ENCODE peak calls at places on chromosomes 5 and 9, in ten cellular contexts. One of them, this sample, is unnamed.

GRCh38 chr9:101114317-101114716 is 85.8 kb downstream of the PLPPR1 start:
- DNase-seq in anterior cingulate cortex: no peak
- DNase-seq in NCI-H774: no peak
- DNase-seq in HL-60: no peak
- DNase-seq in stimulated activated CD4-positive, alpha-beta T cell treated with anti-CD3 and anti-CD28 coated beads, Interleukin-12 subunit alpha, Interleukin-12 subunit beta, amount 100 ng/mL, for 48 hours: no peak
- DNase-seq in SW 1271: no peak
- DNase-seq in AG09309: no peak
- DNase-seq in T follicular helper cell: no peak
- DNase-seq in Caco-2: no peak
- DNase-seq in T1000: no peak
- DNase-seq in this sample: no peak

GRCh38 chr5:168088415-168089165 is 202.9 kb upstream of the WWC1 start:
- DNase-seq in anterior cingulate cortex: no peak
- DNase-seq in T follicular helper cell: no peak
- DNase-seq in stimulated activated CD4-positive, alpha-beta T cell treated with anti-CD3 and anti-CD28 coated beads, Interleukin-12 subunit alpha, Interleukin-12 subunit beta, amount 100 ng/mL, for 48 hours: no peak
- DNase-seq in AG09309: peak; percentile 71
- DNase-seq in Caco-2: no peak
- DNase-seq in SW 1271: no peak
- DNase-seq in HL-60: no peak
- DNase-seq in NCI-H774: no peak
- DNase-seq in T1000: no peak
- DNase-seq in this sample: no peak

GRCh38 chr9:18821794-18822193 is 211.2 kb downstream of the SAXO1 start:
- DNase-seq in T1000: no peak
- DNase-seq in T follicular helper cell: no peak
- DNase-seq in SW 1271: no peak
- DNase-seq in NCI-H774: no peak
- DNase-seq in HL-60: no peak
- DNase-seq in AG09309: no peak
- DNase-seq in Caco-2: no peak
- DNase-seq in anterior cingulate cortex: no peak
- DNase-seq in stimulated activated CD4-positive, alpha-beta T cell treated with anti-CD3 and anti-CD28 coated beads, Interleukin-12 subunit alpha, Interleukin-12 subunit beta, amount 100 ng/mL, for 48 hours: no peak
- DNase-seq in this sample: no peak

GRCh38 chr5:69315972-69316371 is 16.6 kb downstream of the CCDC125 start:
- DNase-seq in Caco-2: no peak
- DNase-seq in stimulated activated CD4-positive, alpha-beta T cell treated with anti-CD3 and anti-CD28 coated beads, Interleukin-12 subunit alpha, Interleukin-12 subunit beta, amount 100 ng/mL, for 48 hours: no peak
- DNase-seq in anterior cingulate cortex: no peak
- DNase-seq in AG09309: no peak
- DNase-seq in SW 1271: no peak
- DNase-seq in HL-60: no peak
- DNase-seq in T1000: no peak
- DNase-seq in T follicular helper cell: no peak
- DNase-seq in NCI-H774: no peak
- DNase-seq in this sample: no peak

GRCh38 chr9:132162764-132163456 is 1.1 kb downstream of the NTNG2 start:
- DNase-seq in Caco-2: no peak
- DNase-seq in HL-60: no peak
- DNase-seq in T1000: no peak
- DNase-seq in SW 1271: no peak
- DNase-seq in NCI-H774: no peak
- DNase-seq in AG09309: no peak
- DNase-seq in T follicular helper cell: no peak
- DNase-seq in stimulated activated CD4-positive, alpha-beta T cell treated with anti-CD3 and anti-CD28 coated beads, Interleukin-12 subunit alpha, Interleukin-12 subunit beta, amount 100 ng/mL, for 48 hours: no peak
- DNase-seq in anterior cingulate cortex: no peak
- DNase-seq in this sample: no peak

GRCh38 chr5:41794478-41794877 is 75.7 kb downstream of the OXCT1 start:
- DNase-seq in SW 1271: peak; percentile 61
- DNase-seq in NCI-H774: no peak
- DNase-seq in T follicular helper cell: no peak
- DNase-seq in HL-60: no peak
- DNase-seq in stimulated activated CD4-positive, alpha-beta T cell treated with anti-CD3 and anti-CD28 coated beads, Interleukin-12 subunit alpha, Interleukin-12 subunit beta, amount 100 ng/mL, for 48 hours: no peak
- DNase-seq in anterior cingulate cortex: no peak
- DNase-seq in AG09309: peak; percentile 68
- DNase-seq in Caco-2: no peak
- DNase-seq in T1000: peak; percentile 41
- DNase-seq in this sample: no peak

GRCh38 chr9:105911104-105911911 is 217.0 kb downstream of the TMEM38B start:
- DNase-seq in stimulated activated CD4-positive, alpha-beta T cell treated with anti-CD3 and anti-CD28 coated beads, Interleukin-12 subunit alpha, Interleukin-12 subunit beta, amount 100 ng/mL, for 48 hours: no peak
- DNase-seq in HL-60: no peak
- DNase-seq in T1000: no peak
- DNase-seq in anterior cingulate cortex: no peak
- DNase-seq in NCI-H774: no peak
- DNase-seq in SW 1271: peak; percentile 30
- DNase-seq in Caco-2: peak; percentile 61
- DNase-seq in AG09309: no peak
- DNase-seq in T follicular helper cell: no peak
- DNase-seq in this sample: no peak

GRCh38 chr5:143913008-143913752 is 101.2 kb downstream of the HMHB1 start:
- DNase-seq in AG09309: peak; percentile 49
- DNase-seq in anterior cingulate cortex: no peak
- DNase-seq in T1000: peak; percentile 5
- DNase-seq in Caco-2: no peak
- DNase-seq in T follicular helper cell: no peak
- DNase-seq in SW 1271: peak; percentile 47
- DNase-seq in stimulated activated CD4-positive, alpha-beta T cell treated with anti-CD3 and anti-CD28 coated beads, Interleukin-12 subunit alpha, Interleukin-12 subunit beta, amount 100 ng/mL, for 48 hours: no peak
- DNase-seq in HL-60: no peak
- DNase-seq in NCI-H774: no peak
- DNase-seq in this sample: no peak

GRCh38 chr5:132134384-132134783 is 60.8 kb downstream of the CSF2 start:
- DNase-seq in anterior cingulate cortex: no peak
- DNase-seq in AG09309: no peak
- DNase-seq in SW 1271: peak; percentile 37
- DNase-seq in stimulated activated CD4-positive, alpha-beta T cell treated with anti-CD3 and anti-CD28 coated beads, Interleukin-12 subunit alpha, Interleukin-12 subunit beta, amount 100 ng/mL, for 48 hours: no peak
- DNase-seq in T1000: no peak
- DNase-seq in HL-60: no peak
- DNase-seq in T follicular helper cell: no peak
- DNase-seq in NCI-H774: no peak
- DNase-seq in Caco-2: no peak
- DNase-seq in this sample: no peak

GRCh38 chr5:159713254-159713653 is 203.0 kb upstream of the ADRA1B start:
- DNase-seq in Caco-2: no peak
- DNase-seq in NCI-H774: no peak
- DNase-seq in SW 1271: no peak
- DNase-seq in stimulated activated CD4-positive, alpha-beta T cell treated with anti-CD3 and anti-CD28 coated beads, Interleukin-12 subunit alpha, Interleukin-12 subunit beta, amount 100 ng/mL, for 48 hours: no peak
- DNase-seq in T follicular helper cell: no peak
- DNase-seq in HL-60: no peak
- DNase-seq in AG09309: no peak
- DNase-seq in anterior cingulate cortex: no peak
- DNase-seq in T1000: no peak
- DNase-seq in this sample: no peak

GRCh38 chr5:75660678-75661465 is 49.6 kb downstream of the ANKDD1B start:
- DNase-seq in T1000: no peak
- DNase-seq in AG09309: no peak
- DNase-seq in anterior cingulate cortex: no peak
- DNase-seq in HL-60: no peak
- DNase-seq in SW 1271: no peak
- DNase-seq in T follicular helper cell: no peak
- DNase-seq in stimulated activated CD4-positive, alpha-beta T cell treated with anti-CD3 and anti-CD28 coated beads, Interleukin-12 subunit alpha, Interleukin-12 subunit beta, amount 100 ng/mL, for 48 hours: no peak
- DNase-seq in NCI-H774: no peak
- DNase-seq in Caco-2: no peak
- DNase-seq in this sample: no peak

GRCh38 chr5:76402880-76403712 is at the start of gene IQGAP2:
- DNase-seq in stimulated activated CD4-positive, alpha-beta T cell treated with anti-CD3 and anti-CD28 coated beads, Interleukin-12 subunit alpha, Interleukin-12 subunit beta, amount 100 ng/mL, for 48 hours: peak; percentile 60
- DNase-seq in T1000: peak; percentile 40
- DNase-seq in AG09309: no peak
- DNase-seq in HL-60: peak; percentile 90
- DNase-seq in anterior cingulate cortex: peak; percentile 30
- DNase-seq in SW 1271: peak; percentile 59
- DNase-seq in NCI-H774: no peak
- DNase-seq in Caco-2: peak; percentile 77
- DNase-seq in T follicular helper cell: peak; percentile 73
- DNase-seq in this sample: peak; percentile 87

GRCh38 chr5:159449925-159450324 is 119.6 kb upstream of the IL12B start:
- DNase-seq in Caco-2: no peak
- DNase-seq in T1000: peak; percentile 39
- DNase-seq in AG09309: no peak
- DNase-seq in NCI-H774: no peak
- DNase-seq in T follicular helper cell: no peak
- DNase-seq in SW 1271: peak; percentile 12
- DNase-seq in stimulated activated CD4-positive, alpha-beta T cell treated with anti-CD3 and anti-CD28 coated beads, Interleukin-12 subunit alpha, Interleukin-12 subunit beta, amount 100 ng/mL, for 48 hours: no peak
- DNase-seq in HL-60: no peak
- DNase-seq in anterior cingulate cortex: no peak
- DNase-seq in this sample: no peak

GRCh38 chr9:37430841-37431597 is 8.5 kb downstream of the GRHPR start:
- DNase-seq in stimulated activated CD4-positive, alpha-beta T cell treated with anti-CD3 and anti-CD28 coated beads, Interleukin-12 subunit alpha, Interleukin-12 subunit beta, amount 100 ng/mL, for 48 hours: no peak
- DNase-seq in AG09309: no peak
- DNase-seq in HL-60: no peak
- DNase-seq in NCI-H774: no peak
- DNase-seq in anterior cingulate cortex: peak; percentile 29
- DNase-seq in SW 1271: no peak
- DNase-seq in T follicular helper cell: no peak
- DNase-seq in Caco-2: peak; percentile 56
- DNase-seq in T1000: no peak
- DNase-seq in this sample: no peak

GRCh38 chr5:19837536-19838179 is 150.3 kb downstream of the CDH18 start:
- DNase-seq in NCI-H774: no peak
- DNase-seq in HL-60: no peak
- DNase-seq in T follicular helper cell: no peak
- DNase-seq in stimulated activated CD4-positive, alpha-beta T cell treated with anti-CD3 and anti-CD28 coated beads, Interleukin-12 subunit alpha, Interleukin-12 subunit beta, amount 100 ng/mL, for 48 hours: no peak
- DNase-seq in AG09309: no peak
- DNase-seq in SW 1271: no peak
- DNase-seq in anterior cingulate cortex: no peak
- DNase-seq in T1000: no peak
- DNase-seq in Caco-2: no peak
- DNase-seq in this sample: no peak

GRCh38 chr9:78031271-78031825 is at the start of gene GNAQ:
- DNase-seq in NCI-H774: no peak
- DNase-seq in AG09309: no peak
- DNase-seq in T1000: peak; percentile 44
- DNase-seq in HL-60: no peak
- DNase-seq in Caco-2: no peak
- DNase-seq in SW 1271: peak; percentile 47
- DNase-seq in stimulated activated CD4-positive, alpha-beta T cell treated with anti-CD3 and anti-CD28 coated beads, Interleukin-12 subunit alpha, Interleukin-12 subunit beta, amount 100 ng/mL, for 48 hours: no peak
- DNase-seq in T follicular helper cell: no peak
- DNase-seq in anterior cingulate cortex: no peak
- DNase-seq in this sample: no peak

GRCh38 chr9:136575626-136576268 is 29.9 kb upstream of the NOTCH1 start:
- DNase-seq in HL-60: no peak
- DNase-seq in NCI-H774: no peak
- DNase-seq in Caco-2: no peak
- DNase-seq in AG09309: no peak
- DNase-seq in T follicular helper cell: no peak
- DNase-seq in anterior cingulate cortex: no peak
- DNase-seq in T1000: no peak
- DNase-seq in stimulated activated CD4-positive, alpha-beta T cell treated with anti-CD3 and anti-CD28 coated beads, Interleukin-12 subunit alpha, Interleukin-12 subunit beta, amount 100 ng/mL, for 48 hours: no peak
- DNase-seq in SW 1271: no peak
- DNase-seq in this sample: no peak

GRCh38 chr9:76751011-76751410 is 13.2 kb upstream of the PCA3 start:
- DNase-seq in T1000: no peak
- DNase-seq in stimulated activated CD4-positive, alpha-beta T cell treated with anti-CD3 and anti-CD28 coated beads, Interleukin-12 subunit alpha, Interleukin-12 subunit beta, amount 100 ng/mL, for 48 hours: no peak
- DNase-seq in AG09309: no peak
- DNase-seq in T follicular helper cell: no peak
- DNase-seq in SW 1271: no peak
- DNase-seq in anterior cingulate cortex: no peak
- DNase-seq in Caco-2: no peak
- DNase-seq in HL-60: no peak
- DNase-seq in NCI-H774: no peak
- DNase-seq in this sample: no peak

GRCh38 chr5:97297063-97297715 is 114.1 kb upstream of the RIOK2 start:
- DNase-seq in SW 1271: peak; percentile 70
- DNase-seq in HL-60: peak; percentile 27
- DNase-seq in Caco-2: peak; percentile 67
- DNase-seq in T follicular helper cell: no peak
- DNase-seq in anterior cingulate cortex: no peak
- DNase-seq in stimulated activated CD4-positive, alpha-beta T cell treated with anti-CD3 and anti-CD28 coated beads, Interleukin-12 subunit alpha, Interleukin-12 subunit beta, amount 100 ng/mL, for 48 hours: no peak
- DNase-seq in NCI-H774: peak; percentile 25
- DNase-seq in T1000: no peak
- DNase-seq in AG09309: no peak
- DNase-seq in this sample: no peak

GRCh38 chr9:137000177-137000930 is 4.0 kb upstream of the CLIC3 start:
- DNase-seq in Caco-2: no peak
- DNase-seq in AG09309: peak; percentile 46
- DNase-seq in NCI-H774: no peak
- DNase-seq in T1000: no peak
- DNase-seq in HL-60: peak; percentile 83
- DNase-seq in anterior cingulate cortex: no peak
- DNase-seq in T follicular helper cell: no peak
- DNase-seq in SW 1271: no peak
- DNase-seq in stimulated activated CD4-positive, alpha-beta T cell treated with anti-CD3 and anti-CD28 coated beads, Interleukin-12 subunit alpha, Interleukin-12 subunit beta, amount 100 ng/mL, for 48 hours: no peak
- DNase-seq in this sample: peak; percentile 65

GRCh38 chr9:36991516-36992134 is 42.4 kb downstream of the PAX5 start:
- DNase-seq in SW 1271: peak; percentile 8
- DNase-seq in NCI-H774: peak; percentile 15
- DNase-seq in T follicular helper cell: no peak
- DNase-seq in stimulated activated CD4-positive, alpha-beta T cell treated with anti-CD3 and anti-CD28 coated beads, Interleukin-12 subunit alpha, Interleukin-12 subunit beta, amount 100 ng/mL, for 48 hours: no peak
- DNase-seq in AG09309: no peak
- DNase-seq in T1000: no peak
- DNase-seq in Caco-2: no peak
- DNase-seq in anterior cingulate cortex: no peak
- DNase-seq in HL-60: peak; percentile 16
- DNase-seq in this sample: no peak

GRCh38 chr9:131395745-131396479 is 2.0 kb downstream of the PRRC2B start:
- DNase-seq in HL-60: no peak
- DNase-seq in stimulated activated CD4-positive, alpha-beta T cell treated with anti-CD3 and anti-CD28 coated beads, Interleukin-12 subunit alpha, Interleukin-12 subunit beta, amount 100 ng/mL, for 48 hours: no peak
- DNase-seq in SW 1271: no peak
- DNase-seq in T1000: no peak
- DNase-seq in anterior cingulate cortex: no peak
- DNase-seq in T follicular helper cell: no peak
- DNase-seq in NCI-H774: no peak
- DNase-seq in Caco-2: no peak
- DNase-seq in AG09309: no peak
- DNase-seq in this sample: no peak

GRCh38 chr5:162190-162564 is 29.1 kb upstream of the LRRC14B start:
- DNase-seq in AG09309: no peak
- DNase-seq in T1000: no peak
- DNase-seq in T follicular helper cell: no peak
- DNase-seq in anterior cingulate cortex: no peak
- DNase-seq in Caco-2: no peak
- DNase-seq in HL-60: no peak
- DNase-seq in stimulated activated CD4-positive, alpha-beta T cell treated with anti-CD3 and anti-CD28 coated beads, Interleukin-12 subunit alpha, Interleukin-12 subunit beta, amount 100 ng/mL, for 48 hours: no peak
- DNase-seq in NCI-H774: no peak
- DNase-seq in SW 1271: no peak
- DNase-seq in this sample: no peak

GRCh38 chr5:63961598-63962161 is 565 bp downstream of the HTR1A start:
- DNase-seq in NCI-H774: no peak
- DNase-seq in HL-60: no peak
- DNase-seq in AG09309: no peak
- DNase-seq in Caco-2: no peak
- DNase-seq in stimulated activated CD4-positive, alpha-beta T cell treated with anti-CD3 and anti-CD28 coated beads, Interleukin-12 subunit alpha, Interleukin-12 subunit beta, amount 100 ng/mL, for 48 hours: no peak
- DNase-seq in SW 1271: no peak
- DNase-seq in T follicular helper cell: no peak
- DNase-seq in anterior cingulate cortex: no peak
- DNase-seq in T1000: no peak
- DNase-seq in this sample: no peak

GRCh38 chr5:57176350-57176857 is 2.5 kb downstream of the GPBP1 start:
- DNase-seq in T follicular helper cell: no peak
- DNase-seq in HL-60: no peak
- DNase-seq in NCI-H774: no peak
- DNase-seq in T1000: no peak
- DNase-seq in AG09309: peak; percentile 31
- DNase-seq in SW 1271: peak; percentile 64
- DNase-seq in anterior cingulate cortex: no peak
- DNase-seq in stimulated activated CD4-positive, alpha-beta T cell treated with anti-CD3 and anti-CD28 coated beads, Interleukin-12 subunit alpha, Interleukin-12 subunit beta, amount 100 ng/mL, for 48 hours: no peak
- DNase-seq in Caco-2: no peak
- DNase-seq in this sample: no peak

GRCh38 chr5:147643142-147643541 is 133.3 kb upstream of the DPYSL3 start:
- DNase-seq in anterior cingulate cortex: no peak
- DNase-seq in HL-60: no peak
- DNase-seq in SW 1271: no peak
- DNase-seq in NCI-H774: no peak
- DNase-seq in stimulated activated CD4-positive, alpha-beta T cell treated with anti-CD3 and anti-CD28 coated beads, Interleukin-12 subunit alpha, Interleukin-12 subunit beta, amount 100 ng/mL, for 48 hours: no peak
- DNase-seq in T1000: no peak
- DNase-seq in AG09309: no peak
- DNase-seq in Caco-2: no peak
- DNase-seq in T follicular helper cell: no peak
- DNase-seq in this sample: no peak

GRCh38 chr5:199821-200645 is 8.7 kb downstream of the LRRC14B start:
- DNase-seq in NCI-H774: no peak
- DNase-seq in T follicular helper cell: no peak
- DNase-seq in AG09309: no peak
- DNase-seq in anterior cingulate cortex: no peak
- DNase-seq in stimulated activated CD4-positive, alpha-beta T cell treated with anti-CD3 and anti-CD28 coated beads, Interleukin-12 subunit alpha, Interleukin-12 subunit beta, amount 100 ng/mL, for 48 hours: no peak
- DNase-seq in HL-60: no peak
- DNase-seq in Caco-2: no peak
- DNase-seq in SW 1271: no peak
- DNase-seq in T1000: no peak
- DNase-seq in this sample: no peak

GRCh38 chr9:137454506-137455360 is 4.4 kb downstream of the NSMF start:
- DNase-seq in Caco-2: no peak
- DNase-seq in anterior cingulate cortex: no peak
- DNase-seq in stimulated activated CD4-positive, alpha-beta T cell treated with anti-CD3 and anti-CD28 coated beads, Interleukin-12 subunit alpha, Interleukin-12 subunit beta, amount 100 ng/mL, for 48 hours: no peak
- DNase-seq in SW 1271: no peak
- DNase-seq in AG09309: no peak
- DNase-seq in T1000: no peak
- DNase-seq in HL-60: no peak
- DNase-seq in NCI-H774: no peak
- DNase-seq in T follicular helper cell: no peak
- DNase-seq in this sample: no peak

This sample was measured in GF-D8.